ENCODE peak calls at places on chromosomes 1 and 21, in nine cellular contexts. U is left ventricle myocardium inferior, N is RWPE2, W is transverse colon, S is HFF-Myc, F is MCF 10A, B is neural crest cell, C is cardiac fibroblast, K is kidney epithelial cell. P is an unnamed sample.

GRCh38 chr1:29670752-29671151 is 434.4 kb downstream of the PTPRU start:
- DNase-seq in C (no peak), S (no peak), K (no peak), U (no peak), F (no peak), B (no peak), N (no peak), W (no peak), P (no peak)

GRCh38 chr1:39842030-39842678 is 41.1 kb downstream of the TRIT1 start:
- DNase-seq in B (no peak), C (no peak), N (no peak), K (no peak), F (no peak), W (no peak), S (no peak), U (no peak), P (no peak)

GRCh38 chr1:19694298-19694697 is 29.6 kb downstream of the HTR6 start:
- DNase-seq in F (no peak), C (no peak), U (no peak), S (no peak), N (no peak), B (no peak), K (no peak), W (no peak), P (no peak)

GRCh38 chr21:31172328-31172727 is 134.1 kb upstream of the KRTAP19-8 start:
- DNase-seq in C (no peak), N (no peak), K (no peak), U (no peak), S (no peak), W (no peak), B (no peak), F (no peak), P (no peak)

GRCh38 chr1:177585492-177586220 is 384.2 kb downstream of the SEC16B start:
- DNase-seq in W (peak), B (no peak), S (no peak), U (no peak), K (no peak), C (no peak), N (peak), F (no peak), P (no peak)

GRCh38 chr1:54238353-54239040 is 38.5 kb downstream of the MRPL37 start:
- DNase-seq in K (no peak), C (no peak), B (no peak), F (no peak), U (no peak), W (no peak), S (no peak), N (no peak), P (no peak)

GRCh38 chr1:21900766-21901472 is 36.2 kb downstream of the HSPG2 start:
- DNase-seq in S (no peak), N (no peak), C (no peak), U (no peak), F (no peak), K (no peak), B (no peak), W (no peak), P (no peak)

GRCh38 chr1:30649321-30649991 is 73.9 kb downstream of the MATN1 start:
- DNase-seq in W (no peak), C (no peak), K (peak), B (no peak), U (no peak), F (peak), N (peak), S (no peak), P (no peak)

GRCh38 chr1:160747717-160748116 is 8.7 kb downstream of the SLAMF7 start:
- DNase-seq in N (no peak), F (no peak), U (no peak), W (no peak), C (no peak), K (no peak), S (no peak), B (no peak), P (no peak)

GRCh38 chr1:201481761-201482493 is 12.9 kb upstream of the PHLDA3 start:
- DNase-seq in F (peak), S (peak), C (peak), B (peak), K (no peak), W (peak), U (peak), N (peak), P (no peak)

GRCh38 chr1:85200367-85200869 is 398 bp downstream of the SYDE2 start:
- DNase-seq in C (peak), W (peak), B (peak), K (no peak), S (no peak), N (peak), F (peak), U (no peak), P (no peak)

GRCh38 chr1:200918006-200918405 is 23.3 kb downstream of the INAVA start:
- DNase-seq in C (no peak), F (no peak), K (no peak), W (no peak), S (no peak), U (no peak), B (no peak), N (no peak), P (no peak)

GRCh38 chr1:115300087-115300856 is 37.8 kb downstream of the NGF start:
- DNase-seq in F (peak), N (no peak), U (no peak), K (no peak), S (peak), W (no peak), B (no peak), C (no peak), P (peak)

GRCh38 chr1:84598846-84599741 is 24.9 kb upstream of the CTBS start:
- DNase-seq in B (no peak), W (no peak), N (no peak), K (no peak), C (peak), F (peak), U (no peak), S (no peak), P (no peak)

DNA sequence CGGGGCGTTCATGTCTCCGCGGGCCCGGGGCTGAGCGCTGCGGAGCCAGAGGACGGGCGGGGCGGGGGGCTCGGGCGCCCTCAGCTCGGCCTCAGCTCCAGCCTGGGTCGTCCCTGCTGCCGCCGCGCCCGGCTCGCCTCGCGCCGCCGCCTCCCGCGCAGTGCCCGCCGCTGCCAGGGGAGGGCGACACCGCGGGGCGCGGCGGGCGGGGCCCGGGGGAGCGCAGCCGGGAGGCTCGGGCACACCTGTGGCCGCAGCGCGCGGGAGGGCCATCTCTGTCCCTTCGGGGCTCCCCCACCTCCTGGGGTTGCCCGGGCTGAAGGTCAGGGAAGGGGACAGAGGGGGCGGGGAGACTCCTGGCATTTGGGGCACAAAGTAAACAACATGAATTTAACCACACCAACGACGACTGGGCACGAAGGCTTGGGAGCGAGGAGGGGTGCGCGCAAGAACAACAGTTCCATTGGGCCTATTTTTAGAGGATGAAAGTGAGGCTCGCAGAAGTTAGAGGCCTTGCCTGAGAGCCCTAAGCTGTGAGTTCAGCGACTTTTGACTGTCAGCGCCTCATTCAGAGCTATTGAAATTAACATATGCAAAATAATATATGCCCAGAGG is at the start of gene FAM131C:
- DNase-seq in U (no peak), F (peak), K (no peak), C (no peak), N (no peak), W (peak), S (no peak), B (peak), P (no peak)
- TF ChIP-seq CTCF in U (peak), F (peak), K (no peak), C (no peak), N (peak), W (no peak), S (peak), B (peak), P (no peak)

GRCh38 chr1:223844521-223844961 is 1.2 kb downstream of the TP53BP2 start:
- DNase-seq in N (no peak), C (peak), F (no peak), S (no peak), U (no peak), K (no peak), B (no peak), W (no peak), P (no peak)
- TF ChIP-seq CTCF in N (no peak), C (no peak), F (no peak), S (no peak), U (no peak), K (no peak), B (no peak), W (no peak), P (no peak)

GRCh38 chr1:226643701-226644540 is 95.2 kb downstream of the ITPKB start:
- DNase-seq in S (no peak), F (no peak), N (no peak), U (peak), B (no peak), C (no peak), K (no peak), W (no peak), P (no peak)
- TF ChIP-seq CTCF in S (no peak), F (no peak), N (no peak), U (no peak), B (no peak), C (no peak), K (no peak), W (no peak), P (no peak)

GRCh38 chr1:26814377-26814776 is 12.1 kb upstream of the ZDHHC18 start:
- DNase-seq in N (no peak), U (no peak), B (no peak), F (no peak), K (no peak), W (no peak), S (no peak), C (no peak), P (no peak)
- TF ChIP-seq CTCF in N (no peak), U (no peak), B (no peak), F (no peak), K (no peak), W (no peak), S (no peak), C (no peak), P (no peak)

DNA sequence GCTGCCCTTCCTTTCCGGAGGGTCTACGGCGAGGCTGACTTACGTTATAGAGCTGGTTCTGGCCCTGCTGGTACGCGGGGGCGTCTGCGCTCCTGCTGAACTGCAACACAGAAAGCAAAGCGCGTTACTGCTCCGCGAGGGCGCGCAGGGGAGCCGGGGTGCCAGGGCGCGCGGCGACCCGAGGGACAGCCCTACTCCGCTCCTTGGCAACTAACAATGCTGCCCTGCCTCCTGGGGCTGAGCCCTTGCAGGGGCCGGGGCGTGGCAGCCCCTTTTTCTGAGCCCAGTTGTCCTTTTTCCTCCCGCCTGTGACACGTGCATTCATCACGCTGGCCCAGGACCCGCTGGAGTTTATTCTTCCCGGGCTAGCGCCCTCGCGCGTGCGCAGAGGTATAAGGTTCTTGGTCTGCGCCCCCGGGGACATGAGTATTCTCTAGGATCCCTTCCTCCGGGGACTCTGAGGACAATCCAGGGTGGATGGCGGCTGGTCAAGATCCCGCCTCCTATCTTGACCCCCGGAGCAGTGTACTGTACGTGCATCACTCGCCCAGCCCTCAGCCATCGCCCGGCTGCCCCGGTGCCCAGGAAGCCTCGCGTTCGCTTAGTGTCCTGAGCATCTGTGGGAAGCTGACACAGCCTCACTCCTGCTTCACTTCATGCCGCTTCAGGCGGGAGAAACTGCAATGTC is 78.9 kb downstream of the CD247 start:
- DNase-seq in F (no peak), S (no peak), N (no peak), K (no peak), C (peak), W (no peak), U (no peak), B (peak), P (no peak)
- TF ChIP-seq CTCF in F (no peak), S (peak), N (no peak), K (peak), C (peak), W (no peak), U (no peak), B (no peak), P (peak)

GRCh38 chr21:39120876-39121599 is 62.2 kb downstream of the PSMG1 start:
- DNase-seq in K (no peak), F (peak), C (no peak), S (no peak), N (no peak), W (no peak), U (no peak), B (no peak), P (no peak)
- TF ChIP-seq CTCF in K (no peak), F (no peak), C (no peak), S (no peak), N (no peak), W (no peak), U (no peak), B (no peak), P (peak)

DNA sequence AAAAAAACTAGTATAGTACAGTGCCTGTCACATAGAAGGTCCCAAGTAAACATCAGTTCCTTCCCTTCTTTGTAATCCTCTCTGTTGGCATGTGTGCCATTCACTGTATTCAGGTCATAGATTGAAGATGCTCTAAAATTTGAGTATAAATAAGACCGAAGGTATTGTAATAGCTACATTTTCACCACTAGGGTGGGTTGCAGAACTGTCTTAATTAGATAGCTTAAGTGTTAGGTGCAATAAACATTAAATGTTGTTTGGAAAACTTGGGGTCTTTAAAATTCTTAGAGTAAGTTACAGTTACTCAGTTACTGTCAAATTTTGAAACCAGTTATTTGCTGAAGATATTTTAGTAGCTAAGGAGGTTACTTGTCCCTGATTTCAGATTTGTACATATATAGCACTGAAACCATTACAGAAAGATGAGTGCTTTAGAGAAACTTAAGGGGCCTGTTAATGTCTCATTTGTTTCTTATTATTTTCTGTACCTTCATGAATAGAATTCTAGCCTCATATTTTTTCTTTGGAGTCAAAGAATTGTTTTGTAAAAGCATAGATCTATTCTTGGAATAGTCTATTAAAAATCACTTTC is 24.3 kb downstream of the PER3 start:
- DNase-seq in W (no peak), S (peak), K (peak), C (peak), U (no peak), B (no peak), F (peak), N (no peak), P (no peak)
- TF ChIP-seq CTCF in W (peak), S (peak), K (peak), C (peak), U (peak), B (peak), F (peak), N (peak), P (peak)